ENCODE peak calls at places on chromosome 20, in four cellular contexts. E, W, X and Y are unnamed samples.

GRCh38 chr20:11315506-11315905 is 602.2 kb upstream of the BTBD3 start:
- DNase-seq in E (no peak), W (no peak), X (no peak), Y (no peak)

GRCh38 chr20:46151936-46152335 is 33.8 kb downstream of the CD40 start:
- DNase-seq in E (no peak), W (no peak), X (no peak), Y (no peak)

GRCh38 chr20:33412484-33412838 is 11.1 kb upstream of the CDK5RAP1 start:
- DNase-seq in E (no peak), W (no peak), X (no peak), Y (no peak)

GRCh38 chr20:59676126-59676876 is 72.0 kb downstream of the PHACTR3 start:
- DNase-seq in E (no peak), W (no peak), X (no peak), Y (no peak)

GRCh38 chr20:14820771-14821170 is 483.4 kb upstream of the FLRT3 start:
- DNase-seq in E (no peak), W (no peak), X (no peak), Y (no peak)

GRCh38 chr20:45020236-45020886 is 54.0 kb downstream of the STK4 start:
- DNase-seq in E (no peak), W (no peak), X (no peak), Y (no peak)

GRCh38 chr20:39067526-39068216 is 105.5 kb downstream of the DHX35 start:
- DNase-seq in E (peak; percentile 24), W (no peak), X (no peak), Y (peak; percentile 88)

GRCh38 chr20:47303736-47304135 is 52.8 kb downstream of the ZMYND8 start:
- DNase-seq in E (no peak), W (no peak), X (no peak), Y (no peak)

GRCh38 chr20:8438748-8439147 is 306.7 kb downstream of the PLCB1 start:
- DNase-seq in E (no peak), W (no peak), X (no peak), Y (no peak)

GRCh38 chr20:33926425-33926824 is 67.3 kb upstream of the RALY start:
- DNase-seq in E (peak; percentile 9), W (no peak), X (no peak), Y (no peak)

GRCh38 chr20:44028341-44028715 is 113.7 kb downstream of the TOX2 start:
- DNase-seq in E (no peak), W (no peak), X (no peak), Y (peak; percentile 29)

GRCh38 chr20:42688576-42688975 is 501.1 kb downstream of the PTPRT start:
- DNase-seq in E (no peak), W (no peak), X (no peak), Y (no peak)

GRCh38 chr20:20206788-20207187 is 154.5 kb downstream of the CFAP61 start:
- DNase-seq in E (no peak), W (no peak), X (no peak), Y (no peak)

GRCh38 chr20:44603327-44603726 is 20.9 kb downstream of the PKIG start:
- DNase-seq in E (no peak), W (no peak), X (no peak), Y (no peak)

GRCh38 chr20:60365063-60365640 is 406.9 kb downstream of the CDH26 start:
- DNase-seq in E (no peak), W (no peak), X (no peak), Y (no peak)

GRCh38 chr20:17661121-17661744 is 20.8 kb downstream of the RRBP1 start:
- DNase-seq in E (peak; percentile 35), W (peak; percentile 10), X (no peak), Y (no peak)

GRCh38 chr20:43752561-43753301 is 25.9 kb upstream of the GTSF1L start:
- DNase-seq in E (peak; percentile 98), W (no peak), X (no peak), Y (peak; percentile 90)

GRCh38 chr20:48826883-48827771 is 672 bp downstream of the PREX1 start:
- DNase-seq in E (peak; percentile 39), W (peak; percentile 83), X (peak; percentile 51), Y (no peak)

GRCh38 chr20:38196592-38196991 is 31.5 kb upstream of the TGM2 start:
- DNase-seq in E (no peak), W (peak; percentile 91), X (no peak), Y (peak; percentile 93)

GRCh38 chr20:62642666-62643520 is 590 bp downstream of the SLCO4A1 start:
- DNase-seq in E (peak; percentile 28), W (no peak), X (peak; percentile 65), Y (peak; percentile 17)
- H3K4me3 ChIP-seq in E (peak overlapping the region; percentile 43), W (peak overlapping the region; percentile 50), X (peak overlapping the region; percentile 59), Y (peak overlapping the region; percentile 27)

GRCh38 chr20:3045816-3046676 is at the start of gene MRPS26:
- DNase-seq in E (peak; percentile 85), W (peak; percentile 97), X (peak; percentile 69), Y (peak; percentile 77)
- TF ChIP-seq CTCF in E (no peak), W (no peak), X (no peak), Y (no peak)

GRCh38 chr20:1377341-1377871 is 15.4 kb downstream of the FKBP1A start:
- DNase-seq in E (no peak), W (no peak), X (no peak), Y (no peak)

GRCh38 chr20:1376007-1376406 is 16.8 kb downstream of the FKBP1A start:
- DNase-seq in E (no peak), W (no peak), X (no peak), Y (no peak)

GRCh38 chr20:1376453-1377270 is 16.2 kb downstream of the FKBP1A start:
- DNase-seq in E (no peak), W (no peak), X (no peak), Y (no peak)

GRCh38 chr20:1375515-1375914 is 17.3 kb downstream of the FKBP1A start:
- DNase-seq in E (peak; percentile 62), W (no peak), X (no peak), Y (peak; percentile 88)

DNA sequence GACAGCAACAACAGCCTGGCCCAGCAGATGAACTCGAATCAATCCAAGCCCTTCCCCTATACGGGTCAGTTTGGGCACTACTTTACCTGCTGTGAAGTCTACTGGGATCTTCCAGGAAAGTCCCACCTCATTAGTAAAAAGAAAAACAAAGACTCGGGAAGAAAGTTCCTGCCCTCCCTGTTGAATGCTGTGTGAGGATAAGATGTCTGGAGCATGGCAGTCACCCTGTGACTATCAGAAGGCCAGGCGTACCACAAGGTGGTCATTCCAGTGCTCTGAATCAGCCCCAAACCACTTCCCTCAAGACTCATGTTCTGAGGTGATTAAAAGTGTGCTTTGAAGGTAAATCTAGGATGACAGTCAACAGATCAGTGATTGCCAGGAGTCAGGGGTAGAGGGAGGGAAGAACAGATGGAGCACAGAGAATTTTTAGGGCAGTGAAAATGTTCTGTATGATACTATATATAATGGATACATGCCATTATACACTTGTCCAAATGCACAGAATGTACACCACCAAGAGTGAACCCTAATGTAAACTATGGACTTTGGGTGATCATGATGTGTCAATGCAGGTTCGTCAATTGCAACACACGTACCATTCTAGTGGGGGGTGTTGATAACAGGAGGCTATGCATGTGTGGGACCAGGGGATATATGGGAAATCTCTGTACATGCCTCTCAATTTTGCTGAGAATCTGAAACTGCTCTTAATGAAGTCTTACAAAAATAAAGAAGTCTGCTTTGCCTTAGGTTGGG is 14.7 kb downstream of the FKBP1A start:
- DNase-seq in E (peak; percentile 80), W (no peak), X (no peak), Y (peak; percentile 63)
- H3K4me3 ChIP-seq in E (no peak overlapping the region), W (no peak overlapping the region), X (no peak overlapping the region), Y (no peak overlapping the region)

GRCh38 chr20:36479938-36480337 is 61.4 kb upstream of the MYL9 start:
- DNase-seq in E (no peak), W (no peak), X (no peak), Y (no peak)
- TF ChIP-seq CTCF in E (no peak), W (no peak), X (no peak), Y (no peak)

GRCh38 chr20:56003966-56004365 is 1.4 kb downstream of the CBLN4 start:
- DNase-seq in E (peak; percentile 0), W (no peak), X (no peak), Y (no peak)

GRCh38 chr20:56004611-56005388 is 519 bp downstream of the CBLN4 start:
- DNase-seq in E (no peak), W (no peak), X (no peak), Y (no peak)

GRCh38 chr20:56001106-56001785 is 4.1 kb downstream of the CBLN4 start:
- DNase-seq in E (no peak), W (no peak), X (no peak), Y (no peak)

GRCh38 chr20:56001890-56002289 is 3.4 kb downstream of the CBLN4 start:
- DNase-seq in E (no peak), W (no peak), X (no peak), Y (no peak)

DNA sequence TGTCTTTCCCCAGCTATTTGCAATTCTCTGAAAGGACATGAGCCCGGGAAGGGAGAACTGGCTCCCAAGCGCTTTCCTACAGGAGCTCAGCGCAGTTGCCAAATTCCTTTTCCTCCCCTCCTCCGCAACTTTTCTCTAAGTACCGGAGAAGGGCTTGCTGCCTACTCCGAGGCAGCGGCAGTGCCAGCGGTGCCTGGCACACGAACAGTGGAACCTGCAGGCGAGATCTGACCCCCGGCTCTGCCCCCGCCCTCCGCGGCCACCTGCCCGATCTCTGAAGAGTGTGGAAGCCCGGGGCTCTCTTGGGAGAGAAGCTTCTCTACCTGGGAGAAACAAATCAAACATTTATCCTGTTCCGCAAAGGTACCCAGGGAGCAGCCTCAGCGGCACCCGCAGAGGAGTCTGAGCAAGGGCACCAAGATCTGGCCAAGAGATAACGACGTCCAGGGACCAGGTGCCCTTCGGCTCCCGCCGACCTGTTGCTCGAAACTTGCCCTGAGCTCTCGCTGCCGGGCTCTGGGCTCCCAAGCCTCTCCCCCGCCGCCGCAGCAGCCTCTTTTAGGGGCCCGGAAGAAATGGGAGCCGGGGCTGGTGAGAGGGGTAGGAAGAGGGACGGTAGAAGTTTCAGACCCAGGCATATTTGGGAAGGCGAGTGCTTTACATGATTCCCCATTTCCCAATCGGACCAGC is 2.1 kb downstream of the CBLN4 start:
- DNase-seq in E (no peak), W (no peak), X (no peak), Y (no peak)
- H3K4me3 ChIP-seq in E (no peak overlapping the region), W (peak overlapping the region; percentile 32), X (no peak overlapping the region), Y (no peak overlapping the region)

GRCh38 chr20:50512323-50512722 is 2.1 kb downstream of the PTPN1 start:
- DNase-seq in E (no peak), W (no peak), X (no peak), Y (no peak)

GRCh38 chr20:50513169-50514034 is 3.2 kb downstream of the PTPN1 start:
- DNase-seq in E (peak; percentile 85), W (no peak), X (no peak), Y (peak; percentile 88)

GRCh38 chr20:50510706-50511401 is 671 bp downstream of the PTPN1 start:
- DNase-seq in E (no peak), W (peak; percentile 78), X (no peak), Y (no peak)

GRCh38 chr20:50508171-50508761 is 1.9 kb upstream of the PTPN1 start:
- DNase-seq in E (peak; percentile 76), W (no peak), X (no peak), Y (no peak)

DNA sequence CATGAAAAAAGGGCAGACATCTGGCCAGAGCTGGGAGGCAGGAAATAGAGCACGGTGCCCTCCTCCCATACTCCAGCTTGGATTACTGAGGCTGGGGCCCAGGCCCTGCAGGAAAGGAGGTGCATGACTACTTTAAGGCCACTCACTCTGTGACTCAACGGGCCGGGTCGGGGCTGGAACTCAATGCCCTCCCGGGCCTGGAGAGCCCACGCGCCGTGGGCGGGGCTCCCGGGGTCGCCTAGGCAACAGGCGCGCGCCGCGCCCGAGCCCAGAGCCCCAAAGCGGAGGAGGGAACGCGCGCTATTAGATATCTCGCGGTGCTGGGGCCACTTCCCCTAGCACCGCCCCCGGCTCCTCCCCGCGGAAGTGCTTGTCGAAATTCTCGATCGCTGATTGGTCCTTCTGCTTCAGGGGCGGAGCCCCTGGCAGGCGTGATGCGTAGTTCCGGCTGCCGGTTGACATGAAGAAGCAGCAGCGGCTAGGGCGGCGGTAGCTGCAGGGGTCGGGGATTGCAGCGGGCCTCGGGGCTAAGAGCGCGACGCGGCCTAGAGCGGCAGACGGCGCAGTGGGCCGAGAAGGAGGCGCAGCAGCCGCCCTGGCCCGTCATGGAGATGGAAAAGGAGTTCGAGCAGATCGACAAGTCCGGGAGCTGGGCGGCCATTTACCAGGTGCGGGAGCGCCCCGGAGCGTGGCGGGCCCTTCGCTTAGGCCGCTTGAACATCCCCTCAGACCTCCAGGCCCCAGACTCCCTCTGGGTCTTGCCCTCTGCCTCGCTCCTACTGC is at the start of gene PTPN1:
- DNase-seq in E (peak; percentile 98), W (peak; percentile 100), X (peak; percentile 99), Y (peak; percentile 98)
- TF ChIP-seq CTCF in E (no peak), W (no peak), X (no peak), Y (peak; percentile 2)